ENCODE peak calls at places on chromosomes 12 and 14, in seven cellular contexts. X is NK-92 treated with Interleukin-12 subunit alpha and Interleukin-12 subunit beta, amount 100 ng/mL, for 24 hours; L is HCEC 1CT; O is SJSA1; W is T-helper 17 cell; Q is A549; C is stimulated activated CD8-positive, alpha-beta memory T cell treated with anti-CD3 and anti-CD28 coated beads, Interleukin-12 subunit alpha, Interleukin-12 subunit beta, amount 100 ng/mL, for 1 hour. D is an unnamed sample.

GRCh38 chr12:3557136-3557697 is 66.2 kb downstream of the PRMT8 start:
- DNase-seq in C (no peak), Q (no peak), W (no peak), L (no peak), X (no peak), O (no peak), D (no peak)

GRCh38 chr14:75626857-75627256 is 33.8 kb downstream of the ERG28 start:
- DNase-seq in X (no peak), Q (no peak), L (peak), O (no peak), W (no peak), C (no peak), D (no peak)

GRCh38 chr12:47838286-47838931 is 18.7 kb upstream of the HDAC7 start:
- DNase-seq in C (no peak), L (peak), W (no peak), Q (peak), X (peak), O (no peak), D (peak)

GRCh38 chr14:97420211-97420610 is 623.0 kb downstream of the VRK1 start:
- DNase-seq in X (no peak), L (no peak), O (no peak), W (no peak), C (no peak), Q (no peak), D (no peak)

GRCh38 chr12:9334026-9334692 is 126.0 kb upstream of the PZP start:
- DNase-seq in O (no peak), C (no peak), X (no peak), L (no peak), W (no peak), Q (no peak), D (no peak)

GRCh38 chr14:34119107-34119858 is 168.4 kb upstream of the EGLN3 start:
- DNase-seq in L (no peak), Q (no peak), X (no peak), W (no peak), C (no peak), O (no peak), D (no peak)

GRCh38 chr12:47977772-47978597 is 14.6 kb downstream of the TMEM106C start:
- DNase-seq in Q (no peak), W (no peak), O (no peak), C (no peak), X (no peak), L (no peak), D (no peak)

GRCh38 chr14:36293824-36294223 is 26.6 kb downstream of the MBIP start:
- DNase-seq in O (no peak), X (no peak), Q (no peak), L (peak), C (no peak), W (no peak), D (no peak)

GRCh38 chr14:44988694-44989093 is 26.7 kb downstream of the TOGARAM1 start:
- DNase-seq in X (no peak), L (no peak), C (no peak), W (no peak), O (no peak), Q (no peak), D (no peak)

GRCh38 chr14:72311116-72311515 is 378.9 kb downstream of the RGS6 start:
- DNase-seq in X (no peak), L (no peak), Q (no peak), O (no peak), W (no peak), C (no peak), D (no peak)

GRCh38 chr12:76547526-76547925 is 12.0 kb downstream of the OSBPL8 start:
- DNase-seq in X (no peak), L (no peak), O (no peak), W (no peak), Q (no peak), C (no peak), D (no peak)

GRCh38 chr12:21618566-21618965 is 13.9 kb upstream of the GYS2 start:
- DNase-seq in C (no peak), W (no peak), X (no peak), L (no peak), Q (no peak), O (no peak), D (no peak)

GRCh38 chr12:47155457-47156166 is 75.9 kb upstream of the AMIGO2 start:
- DNase-seq in X (no peak), W (no peak), C (no peak), O (no peak), Q (no peak), L (no peak), D (no peak)

GRCh38 chr12:106106892-106107291 is 31.9 kb downstream of the NUAK1 start:
- DNase-seq in W (no peak), X (no peak), O (peak), L (peak), Q (no peak), C (no peak), D (peak)

GRCh38 chr14:91116913-91117588 is 3.2 kb downstream of the DGLUCY start:
- DNase-seq in L (no peak), C (no peak), O (no peak), X (no peak), Q (no peak), W (no peak), D (no peak)

GRCh38 chr12:53870122-53870521 is 68.5 kb upstream of the HOXC13 start:
- DNase-seq in C (no peak), L (no peak), Q (no peak), W (no peak), O (no peak), X (no peak), D (no peak)

GRCh38 chr12:68340404-68341270 is 8.5 kb upstream of the MDM1 start:
- DNase-seq in X (no peak), Q (no peak), O (no peak), W (no peak), C (no peak), L (peak), D (no peak)

GRCh38 chr14:77104393-77104792 is 6.3 kb downstream of the CIPC start:
- DNase-seq in W (no peak), O (no peak), X (no peak), L (no peak), Q (no peak), C (no peak), D (no peak)

GRCh38 chr12:105369014-105369413 is 38.5 kb downstream of the C12orf75 start:
- DNase-seq in Q (no peak), C (no peak), X (no peak), O (no peak), W (no peak), L (peak), D (no peak)

GRCh38 chr14:33357225-33358010 is 418.7 kb downstream of the NPAS3 start:
- DNase-seq in L (no peak), O (no peak), X (no peak), Q (no peak), W (no peak), C (no peak), D (no peak)

GRCh38 chr12:16658699-16659098 is 52.7 kb upstream of the LMO3 start:
- DNase-seq in Q (no peak), X (no peak), W (no peak), C (no peak), O (no peak), L (no peak), D (no peak)

GRCh38 chr12:17035372-17035771 is 429.4 kb upstream of the LMO3 start:
- DNase-seq in W (no peak), C (no peak), X (no peak), O (no peak), Q (no peak), L (no peak), D (no peak)

GRCh38 chr14:91892918-91893527 is 25.7 kb upstream of the TC2N start:
- DNase-seq in O (no peak), C (no peak), W (peak), Q (peak), L (peak), X (no peak), D (peak)

D was measured in Calu3.